ENCODE peak calls at places on chromosomes 7 and 10, in six cellular contexts. One of them, this sample, is unnamed. For H3K36me3, the result is how much of the 10 kb centered on the place peaks cover.

GRCh38 chr10:3749597-3750351 is 35.2 kb downstream of the KLF6 start:
- DNase-seq in HCT116: no peak
- DNase-seq in neural progenitor cell: no peak
- DNase-seq in CD8-positive, alpha-beta T cell: peak
- DNase-seq in uterus: peak
- DNase-seq in testis: peak
- DNase-seq in this sample: peak

GRCh38 chr10:14605231-14605925 is 169.3 kb downstream of the FAM107B start:
- DNase-seq in testis: no peak
- DNase-seq in CD8-positive, alpha-beta T cell: no peak
- DNase-seq in HCT116: peak
- DNase-seq in neural progenitor cell: peak
- DNase-seq in uterus: no peak
- DNase-seq in this sample: no peak

GRCh38 chr7:3880221-3880935 is 579.3 kb downstream of the SDK1 start:
- DNase-seq in testis: no peak
- DNase-seq in neural progenitor cell: no peak
- DNase-seq in CD8-positive, alpha-beta T cell: no peak
- DNase-seq in HCT116: no peak
- DNase-seq in uterus: no peak
- DNase-seq in this sample: no peak

GRCh38 chr7:11335951-11336350 is 362.3 kb downstream of the PHF14 start:
- DNase-seq in neural progenitor cell: no peak
- DNase-seq in CD8-positive, alpha-beta T cell: no peak
- DNase-seq in HCT116: no peak
- DNase-seq in testis: no peak
- DNase-seq in uterus: no peak
- DNase-seq in this sample: no peak

GRCh38 chr7:109003742-109004141 is 434.1 kb downstream of the DNAJB9 start:
- DNase-seq in testis: no peak
- DNase-seq in uterus: no peak
- DNase-seq in CD8-positive, alpha-beta T cell: no peak
- DNase-seq in neural progenitor cell: no peak
- DNase-seq in HCT116: no peak
- DNase-seq in this sample: no peak

GRCh38 chr10:71132321-71132810 is 80.0 kb upstream of the UNC5B start:
- DNase-seq in neural progenitor cell: no peak
- DNase-seq in CD8-positive, alpha-beta T cell: no peak
- DNase-seq in uterus: no peak
- DNase-seq in HCT116: no peak
- DNase-seq in testis: no peak
- DNase-seq in this sample: no peak

GRCh38 chr10:43203491-43204393 is 63.1 kb downstream of the RASGEF1A start:
- DNase-seq in CD8-positive, alpha-beta T cell: no peak
- DNase-seq in neural progenitor cell: peak
- DNase-seq in uterus: peak
- DNase-seq in testis: peak
- DNase-seq in HCT116: peak
- DNase-seq in this sample: no peak

GRCh38 chr10:69567920-69568319 is 5.3 kb downstream of the NEUROG3 start:
- DNase-seq in CD8-positive, alpha-beta T cell: peak
- DNase-seq in uterus: no peak
- DNase-seq in testis: peak
- DNase-seq in neural progenitor cell: peak
- DNase-seq in HCT116: no peak
- DNase-seq in this sample: peak

GRCh38 chr10:80187465-80188409 is 17.6 kb downstream of the ANXA11 start:
- DNase-seq in uterus: no peak
- DNase-seq in HCT116: no peak
- DNase-seq in neural progenitor cell: no peak
- DNase-seq in testis: no peak
- DNase-seq in CD8-positive, alpha-beta T cell: peak
- DNase-seq in this sample: no peak

GRCh38 chr7:2477447-2478386 is 1.5 kb upstream of the GRIFIN start:
- DNase-seq in HCT116: peak
- DNase-seq in neural progenitor cell: peak
- DNase-seq in testis: peak
- DNase-seq in uterus: peak
- DNase-seq in CD8-positive, alpha-beta T cell: peak
- DNase-seq in this sample: peak

GRCh38 chr7:17986826-17987225 is 40.8 kb downstream of the PRPS1L1 start:
- DNase-seq in uterus: no peak
- DNase-seq in neural progenitor cell: no peak
- DNase-seq in HCT116: no peak
- DNase-seq in CD8-positive, alpha-beta T cell: no peak
- DNase-seq in testis: no peak
- DNase-seq in this sample: no peak

GRCh38 chr10:63628526-63629362 is 107.5 kb downstream of the REEP3 start:
- DNase-seq in HCT116: peak
- DNase-seq in uterus: peak
- DNase-seq in CD8-positive, alpha-beta T cell: no peak
- DNase-seq in neural progenitor cell: peak
- DNase-seq in testis: peak
- DNase-seq in this sample: peak

GRCh38 chr7:102063736-102064135 is 222.9 kb upstream of the SH2B2 start:
- DNase-seq in neural progenitor cell: peak
- DNase-seq in CD8-positive, alpha-beta T cell: no peak
- DNase-seq in testis: no peak
- DNase-seq in uterus: no peak
- DNase-seq in HCT116: peak
- DNase-seq in this sample: peak

GRCh38 chr10:75772153-75772887 is 340.9 kb downstream of the LRMDA start:
- DNase-seq in uterus: no peak
- DNase-seq in testis: no peak
- DNase-seq in HCT116: no peak
- DNase-seq in neural progenitor cell: no peak
- DNase-seq in CD8-positive, alpha-beta T cell: no peak
- DNase-seq in this sample: no peak

GRCh38 chr10:81027223-81027622 is 489.5 kb downstream of the SH2D4B start:
- DNase-seq in neural progenitor cell: no peak
- DNase-seq in CD8-positive, alpha-beta T cell: no peak
- DNase-seq in HCT116: no peak
- DNase-seq in uterus: no peak
- DNase-seq in testis: no peak
- DNase-seq in this sample: no peak

GRCh38 chr7:140686921-140687320 is 9.6 kb upstream of the NDUFB2 start:
- DNase-seq in neural progenitor cell: no peak
- DNase-seq in HCT116: no peak
- DNase-seq in testis: no peak
- DNase-seq in uterus: no peak
- DNase-seq in CD8-positive, alpha-beta T cell: no peak
- DNase-seq in this sample: no peak

GRCh38 chr10:109633846-109634245 is 289.5 kb downstream of the XPNPEP1 start:
- DNase-seq in neural progenitor cell: peak
- DNase-seq in uterus: no peak
- DNase-seq in HCT116: peak
- DNase-seq in CD8-positive, alpha-beta T cell: no peak
- DNase-seq in testis: no peak
- DNase-seq in this sample: no peak

GRCh38 chr10:86007171-86007570 is 359.4 kb downstream of the GRID1 start:
- DNase-seq in uterus: no peak
- DNase-seq in CD8-positive, alpha-beta T cell: no peak
- DNase-seq in neural progenitor cell: no peak
- DNase-seq in testis: no peak
- DNase-seq in HCT116: no peak
- DNase-seq in this sample: no peak

GRCh38 chr7:88111136-88111748 is 108.6 kb downstream of the SRI start:
- DNase-seq in CD8-positive, alpha-beta T cell: no peak
- DNase-seq in HCT116: peak
- DNase-seq in uterus: no peak
- DNase-seq in testis: no peak
- DNase-seq in neural progenitor cell: peak
- DNase-seq in this sample: peak

GRCh38 chr10:8042864-8043568 is 11.5 kb upstream of the GATA3 start:
- DNase-seq in CD8-positive, alpha-beta T cell: no peak
- DNase-seq in testis: no peak
- DNase-seq in HCT116: no peak
- DNase-seq in uterus: no peak
- DNase-seq in neural progenitor cell: peak
- DNase-seq in this sample: no peak

GRCh38 chr7:28984631-28985030 is 26.5 kb upstream of the TRIL start:
- DNase-seq in testis: no peak
- DNase-seq in uterus: peak
- DNase-seq in neural progenitor cell: peak
- DNase-seq in HCT116: no peak
- DNase-seq in CD8-positive, alpha-beta T cell: no peak
- DNase-seq in this sample: no peak

GRCh38 chr7:2860627-2861133 is 16.6 kb upstream of the GNA12 start:
- DNase-seq in CD8-positive, alpha-beta T cell: no peak
- DNase-seq in HCT116: no peak
- DNase-seq in neural progenitor cell: peak
- DNase-seq in testis: peak
- DNase-seq in uterus: no peak
- DNase-seq in this sample: no peak

GRCh38 chr10:48472670-48473069 is 132.2 kb downstream of the ARHGAP22 start:
- DNase-seq in HCT116: no peak
- DNase-seq in CD8-positive, alpha-beta T cell: no peak
- DNase-seq in neural progenitor cell: no peak
- DNase-seq in uterus: no peak
- DNase-seq in testis: no peak
- DNase-seq in this sample: no peak

GRCh38 chr10:123891147-123892011 is at the start of gene CPXM2:
- DNase-seq in HCT116: no peak
- DNase-seq in uterus: no peak
- DNase-seq in neural progenitor cell: peak
- DNase-seq in testis: peak
- DNase-seq in CD8-positive, alpha-beta T cell: no peak
- DNase-seq in this sample: no peak

GRCh38 chr7:94228223-94228622 is 166.5 kb upstream of the COL1A2 start:
- DNase-seq in CD8-positive, alpha-beta T cell: no peak
- DNase-seq in uterus: no peak
- DNase-seq in neural progenitor cell: no peak
- DNase-seq in HCT116: no peak
- DNase-seq in testis: no peak
- DNase-seq in this sample: no peak

GRCh38 chr10:28552775-28553174 is 19.9 kb downstream of the WAC start:
- DNase-seq in HCT116: no peak
- DNase-seq in testis: no peak
- DNase-seq in uterus: no peak
- DNase-seq in CD8-positive, alpha-beta T cell: no peak
- DNase-seq in neural progenitor cell: no peak
- DNase-seq in this sample: no peak

GRCh38 chr10:28555358-28555757 is 22.4 kb downstream of the WAC start:
- DNase-seq in HCT116: no peak
- DNase-seq in testis: no peak
- DNase-seq in CD8-positive, alpha-beta T cell: no peak
- DNase-seq in neural progenitor cell: no peak
- DNase-seq in uterus: no peak
- DNase-seq in this sample: no peak

GRCh38 chr10:28553963-28554362 is 21.0 kb downstream of the WAC start:
- DNase-seq in HCT116: no peak
- DNase-seq in CD8-positive, alpha-beta T cell: no peak
- DNase-seq in testis: no peak
- DNase-seq in uterus: no peak
- DNase-seq in neural progenitor cell: no peak
- DNase-seq in this sample: no peak

GRCh38 chr10:28556142-28556541 is 23.2 kb downstream of the WAC start:
- DNase-seq in uterus: no peak
- DNase-seq in HCT116: no peak
- DNase-seq in neural progenitor cell: no peak
- DNase-seq in CD8-positive, alpha-beta T cell: no peak
- DNase-seq in testis: no peak
- DNase-seq in this sample: no peak

GRCh38 chr10:28554952-28555351 is 22.0 kb downstream of the WAC start:
- DNase-seq in neural progenitor cell: no peak
- DNase-seq in CD8-positive, alpha-beta T cell: no peak
- DNase-seq in testis: no peak
- DNase-seq in HCT116: no peak
- DNase-seq in uterus: no peak
- DNase-seq in this sample: no peak
- H3K36me3 ChIP-seq in neural progenitor cell: under half
- H3K36me3 ChIP-seq in CD8-positive, alpha-beta T cell: under half
- H3K36me3 ChIP-seq in testis: under half
- H3K36me3 ChIP-seq in HCT116: under half
- H3K36me3 ChIP-seq in uterus: under half
- H3K36me3 ChIP-seq in this sample: under half

GRCh38 chr10:74104996-74105395 is 45.6 kb downstream of the AP3M1 start:
- DNase-seq in testis: no peak
- DNase-seq in HCT116: no peak
- DNase-seq in uterus: no peak
- DNase-seq in neural progenitor cell: no peak
- DNase-seq in CD8-positive, alpha-beta T cell: no peak
- DNase-seq in this sample: no peak

GRCh38 chr10:74111799-74112198 is 38.8 kb downstream of the AP3M1 start:
- DNase-seq in testis: no peak
- DNase-seq in neural progenitor cell: no peak
- DNase-seq in HCT116: no peak
- DNase-seq in uterus: no peak
- DNase-seq in CD8-positive, alpha-beta T cell: no peak
- DNase-seq in this sample: no peak

GRCh38 chr10:74113546-74113945 is 37.1 kb downstream of the AP3M1 start:
- DNase-seq in neural progenitor cell: no peak
- DNase-seq in CD8-positive, alpha-beta T cell: no peak
- DNase-seq in testis: no peak
- DNase-seq in uterus: no peak
- DNase-seq in HCT116: no peak
- DNase-seq in this sample: no peak

GRCh38 chr10:74107391-74107790 is 43.2 kb downstream of the AP3M1 start:
- DNase-seq in testis: no peak
- DNase-seq in uterus: no peak
- DNase-seq in CD8-positive, alpha-beta T cell: no peak
- DNase-seq in HCT116: no peak
- DNase-seq in neural progenitor cell: no peak
- DNase-seq in this sample: no peak

GRCh38 chr10:74109452-74109851 is 41.2 kb downstream of the AP3M1 start:
- DNase-seq in testis: no peak
- DNase-seq in uterus: no peak
- DNase-seq in HCT116: no peak
- DNase-seq in neural progenitor cell: no peak
- DNase-seq in CD8-positive, alpha-beta T cell: no peak
- DNase-seq in this sample: no peak
- H3K36me3 ChIP-seq in testis: under half
- H3K36me3 ChIP-seq in uterus: under half
- H3K36me3 ChIP-seq in HCT116: half or more
- H3K36me3 ChIP-seq in neural progenitor cell: under half
- H3K36me3 ChIP-seq in CD8-positive, alpha-beta T cell: under half
- H3K36me3 ChIP-seq in this sample: under half

GRCh38 chr10:97748116-97748515 is 11.2 kb downstream of the ZFYVE27 start:
- DNase-seq in neural progenitor cell: no peak
- DNase-seq in HCT116: no peak
- DNase-seq in testis: no peak
- DNase-seq in CD8-positive, alpha-beta T cell: no peak
- DNase-seq in uterus: no peak
- DNase-seq in this sample: no peak
- H3K36me3 ChIP-seq in neural progenitor cell: under half
- H3K36me3 ChIP-seq in HCT116: half or more
- H3K36me3 ChIP-seq in testis: under half
- H3K36me3 ChIP-seq in CD8-positive, alpha-beta T cell: half or more
- H3K36me3 ChIP-seq in uterus: under half
- H3K36me3 ChIP-seq in this sample: under half

DNA sequence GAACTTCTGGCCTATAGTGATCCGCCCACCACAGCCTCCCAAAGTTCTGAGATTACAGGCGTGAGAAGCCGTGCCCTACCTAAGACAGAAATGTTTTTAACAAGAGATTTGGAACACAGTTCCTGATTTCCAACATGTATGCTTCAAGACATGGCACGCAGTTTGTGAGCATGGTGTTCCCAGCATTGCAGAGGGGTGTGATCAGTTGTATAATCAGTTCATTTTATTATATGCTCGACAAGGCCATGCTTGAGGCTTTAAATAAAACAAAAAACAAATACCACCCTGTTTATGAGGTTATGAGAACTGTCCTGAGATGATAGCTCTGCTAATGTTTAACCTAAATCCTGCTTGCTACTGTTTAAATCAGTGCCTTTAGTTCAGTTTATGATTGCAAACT is 60.2 kb downstream of the TASOR2 start:
- DNase-seq in uterus: no peak
- DNase-seq in testis: no peak
- DNase-seq in neural progenitor cell: no peak
- DNase-seq in CD8-positive, alpha-beta T cell: no peak
- DNase-seq in HCT116: no peak
- DNase-seq in this sample: no peak
- H3K36me3 ChIP-seq in uterus: under half
- H3K36me3 ChIP-seq in testis: under half
- H3K36me3 ChIP-seq in neural progenitor cell: under half
- H3K36me3 ChIP-seq in CD8-positive, alpha-beta T cell: under half
- H3K36me3 ChIP-seq in HCT116: under half
- H3K36me3 ChIP-seq in this sample: under half